ENCODE peak calls at places on chromosomes 3 and 15, in eight cellular contexts. One of them, this sample, is unnamed.

GRCh38 chr3:179716811-179717210 is 64.0 kb downstream of the USP13 start:
- DNase-seq in activated naive CD4-positive, alpha-beta T cell treated with anti-CD3 and anti-CD28 coated beads for 36 hours: no peak
- DNase-seq in GM04503: peak
- DNase-seq in midbrain: no peak
- DNase-seq in foreskin melanocyte: peak
- DNase-seq in HT-29: no peak
- DNase-seq in Panc1: no peak
- DNase-seq in astrocyte: peak
- DNase-seq in this sample: peak

GRCh38 chr3:176159796-176160195 is 1037.5 kb downstream of the TBL1XR1 start:
- DNase-seq in activated naive CD4-positive, alpha-beta T cell treated with anti-CD3 and anti-CD28 coated beads for 36 hours: no peak
- DNase-seq in GM04503: peak
- DNase-seq in midbrain: no peak
- DNase-seq in foreskin melanocyte: peak
- DNase-seq in HT-29: peak
- DNase-seq in Panc1: no peak
- DNase-seq in astrocyte: peak
- DNase-seq in this sample: no peak

GRCh38 chr3:69997486-69998307 is 1.8 kb upstream of the SAMMSON start:
- DNase-seq in activated naive CD4-positive, alpha-beta T cell treated with anti-CD3 and anti-CD28 coated beads for 36 hours: no peak
- DNase-seq in GM04503: no peak
- DNase-seq in midbrain: peak
- DNase-seq in foreskin melanocyte: peak
- DNase-seq in HT-29: no peak
- DNase-seq in Panc1: no peak
- DNase-seq in astrocyte: no peak
- DNase-seq in this sample: peak

GRCh38 chr15:85587707-85588441 is 206.9 kb downstream of the KLHL25 start:
- DNase-seq in activated naive CD4-positive, alpha-beta T cell treated with anti-CD3 and anti-CD28 coated beads for 36 hours: no peak
- DNase-seq in GM04503: no peak
- DNase-seq in midbrain: no peak
- DNase-seq in foreskin melanocyte: no peak
- DNase-seq in HT-29: no peak
- DNase-seq in Panc1: no peak
- DNase-seq in astrocyte: peak
- DNase-seq in this sample: peak

GRCh38 chr15:80654299-80654698 is 40.8 kb upstream of the ABHD17C start:
- DNase-seq in activated naive CD4-positive, alpha-beta T cell treated with anti-CD3 and anti-CD28 coated beads for 36 hours: no peak
- DNase-seq in GM04503: no peak
- DNase-seq in midbrain: no peak
- DNase-seq in foreskin melanocyte: no peak
- DNase-seq in HT-29: no peak
- DNase-seq in Panc1: no peak
- DNase-seq in astrocyte: no peak
- DNase-seq in this sample: no peak

GRCh38 chr15:31031471-31032064 is 40.1 kb upstream of the MTMR10 start:
- DNase-seq in activated naive CD4-positive, alpha-beta T cell treated with anti-CD3 and anti-CD28 coated beads for 36 hours: no peak
- DNase-seq in GM04503: no peak
- DNase-seq in midbrain: no peak
- DNase-seq in foreskin melanocyte: peak
- DNase-seq in HT-29: no peak
- DNase-seq in Panc1: no peak
- DNase-seq in astrocyte: peak
- DNase-seq in this sample: peak

GRCh38 chr3:11845661-11846060 is 1.0 kb downstream of the TAMM41 start:
- DNase-seq in activated naive CD4-positive, alpha-beta T cell treated with anti-CD3 and anti-CD28 coated beads for 36 hours: peak
- DNase-seq in GM04503: no peak
- DNase-seq in midbrain: no peak
- DNase-seq in foreskin melanocyte: no peak
- DNase-seq in HT-29: peak
- DNase-seq in Panc1: no peak
- DNase-seq in astrocyte: no peak
- DNase-seq in this sample: no peak

GRCh38 chr3:182435860-182436259 is 357.4 kb upstream of the ATP11B start:
- DNase-seq in activated naive CD4-positive, alpha-beta T cell treated with anti-CD3 and anti-CD28 coated beads for 36 hours: no peak
- DNase-seq in GM04503: no peak
- DNase-seq in midbrain: no peak
- DNase-seq in foreskin melanocyte: no peak
- DNase-seq in HT-29: no peak
- DNase-seq in Panc1: no peak
- DNase-seq in astrocyte: no peak
- DNase-seq in this sample: no peak

GRCh38 chr3:33717616-33717865 is 513 bp downstream of the CLASP2 start:
- DNase-seq in activated naive CD4-positive, alpha-beta T cell treated with anti-CD3 and anti-CD28 coated beads for 36 hours: peak
- DNase-seq in GM04503: no peak
- DNase-seq in midbrain: no peak
- DNase-seq in foreskin melanocyte: peak
- DNase-seq in HT-29: peak
- DNase-seq in Panc1: no peak
- DNase-seq in astrocyte: peak
- DNase-seq in this sample: peak

GRCh38 chr15:60673918-60674558 is 195.1 kb upstream of the ICE2 start:
- DNase-seq in activated naive CD4-positive, alpha-beta T cell treated with anti-CD3 and anti-CD28 coated beads for 36 hours: peak
- DNase-seq in GM04503: peak
- DNase-seq in midbrain: no peak
- DNase-seq in foreskin melanocyte: peak
- DNase-seq in HT-29: peak
- DNase-seq in Panc1: peak
- DNase-seq in astrocyte: peak
- DNase-seq in this sample: no peak